ENCODE peak calls at places on chromosome 4, in seven cellular contexts. I is germinal center; U is uterus; R is sigmoid colon; K is stimulated activated CD4-positive, alpha-beta T cell treated with anti-CD3 and anti-CD28 coated beads, Interleukin-1b, Interleukin-23, amount 100 ng/mL, for 1 hour; P is left ventricle myocardium inferior; L is activated CD4-positive, alpha-beta T cell treated with anti-CD3 and anti-CD28 coated beads, Interleukin-2, amount 50 U/mL, for 24 hours. O is an unnamed sample.

GRCh38 chr4:1597021-1597931 is 86.8 kb downstream of the FAM53A start:
- DNase-seq in I (no peak), U (no peak), R (peak; percentile 51), K (no peak), P (peak; percentile 3), L (no peak), O (no peak)

GRCh38 chr4:82715731-82716617 is 82.6 kb downstream of the SCD5 start:
- DNase-seq in I (no peak), U (no peak), R (no peak), K (no peak), P (no peak), L (no peak), O (peak; percentile 98)

GRCh38 chr4:40194602-40195161 is 2.1 kb upstream of the RHOH start:
- DNase-seq in I (peak; percentile 34), U (no peak), R (no peak), K (no peak), P (no peak), L (no peak), O (no peak)

GRCh38 chr4:129092636-129093172 is 635 bp downstream of the SCLT1 start:
- DNase-seq in I (peak; percentile 5), U (no peak), R (no peak), K (no peak), P (no peak), L (no peak), O (no peak)

GRCh38 chr4:53717064-53717549 is 125.8 kb upstream of the LNX1 start:
- DNase-seq in I (no peak), U (no peak), R (no peak), K (no peak), P (no peak), L (no peak), O (no peak)

GRCh38 chr4:29002151-29002550 is 1718.0 kb upstream of the PCDH7 start:
- DNase-seq in I (no peak), U (no peak), R (no peak), K (no peak), P (no peak), L (no peak), O (peak; percentile 96)

GRCh38 chr4:40321671-40322131 is 13.4 kb upstream of the CHRNA9 start:
- DNase-seq in I (no peak), U (no peak), R (no peak), K (no peak), P (no peak), L (no peak), O (no peak)

GRCh38 chr4:183257808-183258207 is 62.3 kb downstream of the CLDN22 start:
- DNase-seq in I (no peak), U (no peak), R (no peak), K (no peak), P (no peak), L (no peak), O (peak; percentile 47)